ENCODE peak calls at places on chromosomes 5 and 9, in four cellular contexts. V, N, G and U are unnamed samples.
A peak's percentile ranks its signal among the peaks of the same experiment; 100 is the strongest.

GRCh38 chr9:94554078-94554438 is 825 bp upstream of the PCAT7 start:
- DNase-seq in G (peak; percentile 40), N (no peak), V (no peak), U (no peak)

GRCh38 chr5:6705088-6705487 is 8.1 kb upstream of the TENT4A start:
- DNase-seq in N (no peak), V (no peak), G (no peak), U (no peak)

GRCh38 chr5:154972476-154973080 is 31.7 kb downstream of the MRPL22 start:
- DNase-seq in N (peak; percentile 64), V (peak; percentile 56), G (no peak), U (peak; percentile 77)

GRCh38 chr5:113061851-113062631 is 85.4 kb downstream of the DCP2 start:
- DNase-seq in N (peak; percentile 77), G (no peak), V (peak; percentile 64), U (no peak)

GRCh38 chr9:121267689-121268597 is at the start of gene GSN:
- DNase-seq in G (peak; percentile 34), N (peak; percentile 87), V (peak; percentile 50), U (peak; percentile 88)

GRCh38 chr5:107633171-107633901 is 37.4 kb downstream of the EFNA5 start:
- DNase-seq in V (no peak), G (no peak), N (peak; percentile 12), U (no peak)

GRCh38 chr5:14915291-14915976 is 43.9 kb upstream of the ANKH start:
- DNase-seq in V (no peak), N (no peak), G (no peak), U (no peak)

GRCh38 chr9:132670816-132671371 is 630 bp downstream of the GTF3C4 start:
- DNase-seq in N (peak; percentile 65), G (no peak), V (peak; percentile 4), U (peak; percentile 80)

GRCh38 chr9:34984049-34984448 is 5.5 kb upstream of the DNAJB5 start:
- DNase-seq in V (peak; percentile 40), G (no peak), N (peak; percentile 55), U (peak; percentile 74)

GRCh38 chr5:33641722-33642505 is 201.1 kb downstream of the TARS1 start:
- DNase-seq in V (peak; percentile 63), N (peak; percentile 48), G (peak; percentile 74), U (peak; percentile 12)

GRCh38 chr5:645421-645820 is 33.3 kb downstream of the CEP72 start:
- DNase-seq in G (no peak), V (no peak), N (no peak), U (no peak)

GRCh38 chr5:178222292-178222691 is 10.3 kb downstream of the PHYKPL start:
- DNase-seq in V (no peak), N (no peak), G (no peak), U (no peak)

GRCh38 chr9:469672-470040 is 255.0 kb downstream of the DOCK8 start:
- DNase-seq in N (no peak), G (no peak), V (no peak), U (peak; percentile 56)

GRCh38 chr9:81673310-81673709 is 16.0 kb downstream of the TLE1 start:
- DNase-seq in G (no peak), N (no peak), V (no peak), U (peak; percentile 79)

GRCh38 chr9:133572821-133573361 is 36.3 kb downstream of the FAM163B start:
- DNase-seq in N (peak; percentile 36), G (no peak), V (no peak), U (no peak)

GRCh38 chr5:82806513-82806912 is 270.7 kb downstream of the TMEM167A start:
- DNase-seq in N (peak; percentile 14), V (peak; percentile 20), G (no peak), U (no peak)

GRCh38 chr5:84251503-84251902 is 133.2 kb downstream of the EDIL3 start:
- DNase-seq in N (no peak), G (no peak), V (no peak), U (no peak)

GRCh38 chr9:87502446-87503232 is 5.0 kb downstream of the DAPK1 start:
- DNase-seq in G (peak; percentile 98), V (no peak), N (no peak), U (no peak)

GRCh38 chr5:40441733-40442132 is 238.0 kb upstream of the PTGER4 start:
- DNase-seq in N (no peak), G (peak; percentile 2), V (no peak), U (no peak)

GRCh38 chr5:82348749-82349148 is 70.6 kb upstream of the RPS23 start:
- DNase-seq in N (peak; percentile 82), V (no peak), G (no peak), U (no peak)

GRCh38 chr9:36980148-36980974 is 53.7 kb downstream of the PAX5 start:
- DNase-seq in V (peak; percentile 48), G (peak; percentile 40), N (no peak), U (peak; percentile 85)

GRCh38 chr9:136853596-136854112 is 1.5 kb downstream of the MAMDC4 start:
- DNase-seq in V (no peak), G (peak; percentile 33), N (no peak), U (no peak)

GRCh38 chr5:94243612-94244011 is 374.8 kb downstream of the KIAA0825 start:
- DNase-seq in G (no peak), N (peak; percentile 70), V (no peak), U (no peak)

GRCh38 chr5:963673-964531 is 44.7 kb upstream of the NKD2 start:
- DNase-seq in V (no peak), G (no peak), N (peak; percentile 73), U (no peak)

GRCh38 chr5:123265551-123265950 is 157.7 kb downstream of the CEP120 start:
- DNase-seq in G (no peak), N (peak; percentile 59), V (no peak), U (no peak)

GRCh38 chr9:95793924-95794828 is 81.3 kb upstream of the ERCC6L2 start:
- DNase-seq in N (peak; percentile 84), G (peak; percentile 64), V (peak; percentile 81), U (no peak)

GRCh38 chr5:180605554-180606214 is 14.4 kb upstream of the SCGB3A1 start:
- DNase-seq in G (peak; percentile 53), N (peak; percentile 57), V (peak; percentile 62), U (peak; percentile 82)

GRCh38 chr9:120711841-120712538 is 2.3 kb downstream of the MEGF9 start:
- DNase-seq in G (no peak), N (no peak), V (peak; percentile 18), U (no peak)

GRCh38 chr5:116671211-116671736 is 96.7 kb upstream of the SEMA6A start:
- DNase-seq in G (no peak), N (no peak), V (no peak), U (no peak)

GRCh38 chr9:3656224-3656623 is 130.4 kb upstream of the RFX3 start:
- DNase-seq in V (no peak), G (no peak), N (no peak), U (no peak)

GRCh38 chr5:77925503-77925902 is 149.4 kb upstream of the TBCA start:
- DNase-seq in N (no peak), G (no peak), V (no peak), U (no peak)

GRCh38 chr9:120393386-120394057 is 186.4 kb downstream of the CDK5RAP2 start:
- DNase-seq in V (peak; percentile 78), G (peak; percentile 40), N (peak; percentile 80), U (no peak)

GRCh38 chr5:170100051-170100943 is 5.4 kb upstream of the FOXI1 start:
- DNase-seq in G (peak; percentile 69), V (peak; percentile 74), N (peak; percentile 79), U (peak; percentile 95)

DNA sequence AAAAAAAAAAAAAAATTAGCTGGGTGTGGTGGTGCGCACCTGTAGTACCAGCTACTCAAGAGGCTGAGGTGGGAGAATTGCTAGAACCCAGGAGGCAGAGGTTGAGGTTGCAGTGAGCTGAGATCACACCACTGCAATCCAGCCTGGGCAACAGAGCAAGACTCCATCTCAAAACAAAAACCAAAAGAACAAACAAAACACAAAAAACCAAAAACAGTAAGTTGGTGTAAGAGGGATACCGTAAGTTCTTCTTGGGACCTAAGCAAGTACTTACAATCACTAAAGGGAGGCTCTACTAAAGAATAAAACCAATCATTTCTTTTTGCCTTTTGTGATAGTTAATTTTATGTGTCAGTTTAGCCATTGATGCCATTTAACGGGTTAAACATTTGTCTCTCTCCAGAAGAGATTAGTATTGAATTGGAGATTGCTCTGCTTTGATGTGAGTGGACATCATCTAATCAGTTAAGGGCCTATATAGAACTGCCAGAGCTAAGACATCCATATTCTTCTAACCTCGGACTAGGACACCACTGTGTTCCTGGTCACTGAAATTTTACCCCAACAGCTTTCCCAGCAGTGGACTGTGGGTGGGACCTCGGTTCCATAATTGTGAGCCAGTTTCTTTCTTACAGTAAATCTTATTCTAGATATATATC is 10.5 kb upstream of the ETF1 start:
- DNase-seq in G (no peak), N (no peak), V (no peak), U (no peak)
- H3F3A ChIP-seq in G (peaks cover 88% of the 10 kb centered on the region), N (peaks cover 75% of the 10 kb centered on the region), V (peaks cover 4% of the 10 kb centered on the region), U (peaks cover 57% of the 10 kb centered on the region)

DNA sequence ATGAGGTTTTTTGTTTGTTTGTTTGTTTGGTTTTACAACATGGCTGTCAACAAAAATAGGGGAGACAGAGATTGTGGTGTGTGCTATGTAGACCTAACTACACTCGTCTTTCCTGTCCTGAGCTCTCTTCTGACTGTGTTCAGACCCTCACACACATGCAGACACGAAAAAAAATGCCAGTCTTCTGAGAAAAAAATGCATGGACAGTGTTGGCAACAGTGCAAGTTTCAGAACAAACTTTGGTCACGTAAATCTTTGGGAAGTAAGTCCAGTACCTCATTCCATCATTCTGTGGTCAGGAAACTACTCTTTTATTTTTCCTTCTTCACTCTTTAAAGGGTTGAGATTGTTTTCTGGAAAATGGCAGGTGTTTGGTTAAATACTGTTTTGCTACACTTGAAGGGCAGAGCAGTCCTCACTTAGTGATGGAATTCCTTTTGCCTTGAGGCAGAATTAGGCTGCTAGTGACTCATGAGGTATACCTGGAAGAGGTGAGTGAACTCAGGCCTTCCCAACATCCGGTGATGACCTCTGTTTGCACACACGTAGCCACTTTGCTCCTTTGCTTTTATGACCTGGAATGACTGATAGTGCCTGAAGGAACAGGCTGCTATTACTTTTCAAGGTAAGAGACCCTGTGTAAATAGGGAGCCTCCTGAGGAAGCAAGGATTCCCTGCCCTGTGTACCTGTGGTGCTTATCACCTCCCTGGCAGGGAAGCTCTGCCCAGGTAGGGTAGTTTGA is 81.6 kb upstream of the TNFAIP8 start:
- DNase-seq in V (peak; percentile 94), N (no peak), G (peak; percentile 97), U (no peak)
- H3F3A ChIP-seq in V (peaks cover 10% of the 10 kb centered on the region), N (peaks cover 10% of the 10 kb centered on the region), G (peaks cover 24% of the 10 kb centered on the region), U (no peaks in the 10 kb centered on the region)

GRCh38 chr5:124712724-124713305 is 33.6 kb downstream of the ZNF608 start:
- DNase-seq in V (no peak), N (no peak), G (no peak), U (no peak)
- H3F3A ChIP-seq in V (no peaks in the 10 kb centered on the region), N (no peaks in the 10 kb centered on the region), G (no peaks in the 10 kb centered on the region), U (no peaks in the 10 kb centered on the region)

GRCh38 chr9:18235181-18235908 is 238.6 kb upstream of the ADAMTSL1 start:
- DNase-seq in V (peak; percentile 26), G (no peak), N (no peak), U (no peak)

GRCh38 chr9:18229992-18230676 is 243.8 kb upstream of the ADAMTSL1 start:
- DNase-seq in N (no peak), V (no peak), G (no peak), U (peak; percentile 21)

GRCh38 chr9:18233776-18234445 is 240.0 kb upstream of the ADAMTSL1 start:
- DNase-seq in N (no peak), V (no peak), G (no peak), U (no peak)

GRCh38 chr9:18236336-18236735 is 237.6 kb upstream of the ADAMTSL1 start:
- DNase-seq in N (no peak), V (no peak), G (no peak), U (no peak)

DNA sequence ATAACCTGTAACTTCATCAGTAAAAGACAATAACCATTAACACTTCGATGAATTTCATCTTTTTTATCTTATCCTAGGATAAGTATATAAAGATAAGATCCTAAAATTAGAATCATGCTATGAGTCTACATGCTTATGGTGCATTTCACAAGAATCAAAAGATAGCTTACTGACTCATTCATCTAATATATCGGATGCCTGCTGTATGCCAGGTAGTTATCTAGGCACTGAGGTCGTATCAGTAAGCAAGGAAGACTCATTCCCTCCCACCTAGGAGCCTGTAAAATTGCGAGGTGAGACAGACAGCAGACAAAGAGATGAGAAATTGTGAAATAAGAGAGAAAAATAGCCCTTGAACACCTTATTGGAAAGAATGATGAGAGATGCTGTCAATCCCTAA is 240.6 kb upstream of the ADAMTSL1 start:
- DNase-seq in V (no peak), G (no peak), N (no peak), U (no peak)
- H3F3A ChIP-seq in V (peaks cover 5% of the 10 kb centered on the region), G (peaks cover 8% of the 10 kb centered on the region), N (peaks cover 13% of the 10 kb centered on the region), U (no peaks in the 10 kb centered on the region)